ENCODE peak calls at places on chromosomes 5 and 9, in five cellular contexts. I is kidney epithelial cell, W is gastrocnemius medialis, J is A673, Y is astrocyte. H is an unnamed sample.

GRCh38 chr5:77842247-77842646 is 66.1 kb upstream of the TBCA start:
- DNase-seq in I (no peak), Y (no peak), W (no peak), J (no peak), H (no peak)

GRCh38 chr9:70588999-70589398 is 174.5 kb upstream of the KLF9 start:
- DNase-seq in I (no peak), J (no peak), Y (no peak), W (no peak), H (no peak)

GRCh38 chr5:172715931-172716682 is 54.9 kb downstream of the DUSP1 start:
- DNase-seq in W (no peak), I (no peak), J (no peak), Y (no peak), H (no peak)

GRCh38 chr5:96017951-96018350 is 56.3 kb upstream of the ELL2 start:
- DNase-seq in I (no peak), W (no peak), Y (peak; percentile 84), J (peak; percentile 32), H (peak; percentile 74)

GRCh38 chr9:93664549-93665120 is 88.3 kb downstream of the PHF2 start:
- DNase-seq in J (no peak), Y (no peak), W (peak; percentile 3), I (no peak), H (no peak)

GRCh38 chr5:386432-387341 is 56.3 kb upstream of the EXOC3 start:
- DNase-seq in I (no peak), J (no peak), W (no peak), Y (no peak), H (no peak)

GRCh38 chr5:143635888-143636287 is 176.1 kb upstream of the HMHB1 start:
- DNase-seq in J (no peak), W (no peak), I (no peak), Y (peak; percentile 67), H (no peak)

GRCh38 chr5:36899860-36900259 is 23.3 kb downstream of the NIPBL start:
- DNase-seq in J (no peak), Y (no peak), I (no peak), W (no peak), H (no peak)

GRCh38 chr9:130900701-130901497 is 4.3 kb upstream of the QRFP start:
- DNase-seq in Y (no peak), W (no peak), I (no peak), J (no peak), H (no peak)

GRCh38 chr9:125190371-125190801 is 783 bp upstream of the PPP6C start:
- DNase-seq in Y (no peak), W (no peak), J (peak; percentile 10), I (no peak), H (no peak)

GRCh38 chr5:64165500-64166200 is at the start of gene RNF180:
- DNase-seq in Y (peak; percentile 36), I (no peak), W (peak; percentile 37), J (peak; percentile 26), H (no peak)

GRCh38 chr5:176700239-176700847 is 53.1 kb downstream of the TSPAN17 start:
- DNase-seq in I (no peak), W (no peak), Y (no peak), J (peak; percentile 38), H (no peak)

GRCh38 chr9:108286807-108287206 is 569.0 kb downstream of the ACTL7B start:
- DNase-seq in Y (no peak), I (no peak), W (no peak), J (no peak), H (no peak)

GRCh38 chr9:108278341-108278740 is 577.4 kb downstream of the ACTL7B start:
- DNase-seq in J (no peak), Y (no peak), W (no peak), I (no peak), H (no peak)

DNA sequence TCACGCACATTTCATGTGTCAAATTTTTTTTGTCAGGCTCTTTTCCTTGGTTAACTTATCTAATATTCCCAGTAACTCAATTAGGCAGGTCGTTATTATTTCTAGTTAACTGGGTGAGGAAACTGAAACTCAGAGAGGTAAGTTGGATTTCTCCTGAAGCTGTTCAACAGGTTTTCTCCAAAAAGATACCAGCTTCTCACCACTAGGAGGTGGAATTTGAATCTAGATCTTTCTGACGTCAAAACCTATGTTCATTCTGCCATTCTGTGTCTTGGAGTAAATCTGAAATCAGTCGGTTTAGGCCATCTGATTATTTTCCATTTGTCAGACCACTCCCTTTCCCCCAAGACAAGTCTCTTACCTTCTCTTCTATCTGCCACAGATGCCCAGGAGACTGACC is 572.9 kb downstream of the ACTL7B start:
- DNase-seq in W (no peak), I (no peak), Y (no peak), J (peak; percentile 7), H (no peak)
- TF ChIP-seq CTCF in W (no peak), I (peak; percentile 17), Y (no peak), J (peak; percentile 42), H (no peak)

GRCh38 chr9:35619800-35620158 is 1.6 kb upstream of the CD72 start:
- DNase-seq in Y (no peak), J (no peak), W (no peak), I (no peak), H (no peak)
- H3K4me3 ChIP-seq in Y (no peak overlapping the region), J (no peak overlapping the region), W (no peak overlapping the region), I (no peak overlapping the region), H (no peak overlapping the region)

GRCh38 chr9:136381966-136382513 is 8.6 kb upstream of the CARD9 start:
- DNase-seq in Y (no peak), W (no peak), I (no peak), J (no peak), H (no peak)

GRCh38 chr9:136386018-136386417 is 12.5 kb upstream of the CARD9 start:
- DNase-seq in J (no peak), W (no peak), I (no peak), Y (peak; percentile 36), H (no peak)

GRCh38 chr9:136383436-136383835 is 10.0 kb upstream of the CARD9 start:
- DNase-seq in J (no peak), W (no peak), I (no peak), Y (no peak), H (no peak)

GRCh38 chr9:136387217-136387616 is 12.8 kb downstream of the SNAPC4 start:
- DNase-seq in Y (no peak), W (no peak), I (no peak), J (no peak), H (no peak)

DNA sequence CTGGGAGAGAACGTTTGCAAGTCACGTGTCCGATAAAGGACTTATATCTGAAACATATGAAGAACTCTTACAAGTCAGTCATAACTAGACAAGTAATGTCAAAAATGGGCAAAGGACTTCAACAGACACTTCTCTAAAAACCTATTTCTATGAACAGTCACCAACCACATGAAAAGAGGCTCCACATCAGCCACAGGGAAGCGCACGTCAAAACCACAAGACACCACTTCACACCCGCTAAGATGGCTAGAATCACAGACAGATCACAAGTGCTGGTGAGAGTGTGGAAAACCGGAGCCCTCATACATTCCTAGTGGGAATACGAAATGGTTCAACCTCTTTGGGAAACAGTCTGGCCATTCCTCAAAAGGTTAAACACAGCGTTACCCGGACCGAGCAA is 11.5 kb upstream of the CARD9 start:
- DNase-seq in Y (no peak), W (no peak), I (no peak), J (no peak), H (no peak)
- H3K36me3 ChIP-seq in Y (peaks cover 34% of the 10 kb centered on the region), W (peaks cover 71% of the 10 kb centered on the region), I (peaks cover 4% of the 10 kb centered on the region), J (peaks cover 67% of the 10 kb centered on the region), H (peaks cover 39% of the 10 kb centered on the region)

DNA sequence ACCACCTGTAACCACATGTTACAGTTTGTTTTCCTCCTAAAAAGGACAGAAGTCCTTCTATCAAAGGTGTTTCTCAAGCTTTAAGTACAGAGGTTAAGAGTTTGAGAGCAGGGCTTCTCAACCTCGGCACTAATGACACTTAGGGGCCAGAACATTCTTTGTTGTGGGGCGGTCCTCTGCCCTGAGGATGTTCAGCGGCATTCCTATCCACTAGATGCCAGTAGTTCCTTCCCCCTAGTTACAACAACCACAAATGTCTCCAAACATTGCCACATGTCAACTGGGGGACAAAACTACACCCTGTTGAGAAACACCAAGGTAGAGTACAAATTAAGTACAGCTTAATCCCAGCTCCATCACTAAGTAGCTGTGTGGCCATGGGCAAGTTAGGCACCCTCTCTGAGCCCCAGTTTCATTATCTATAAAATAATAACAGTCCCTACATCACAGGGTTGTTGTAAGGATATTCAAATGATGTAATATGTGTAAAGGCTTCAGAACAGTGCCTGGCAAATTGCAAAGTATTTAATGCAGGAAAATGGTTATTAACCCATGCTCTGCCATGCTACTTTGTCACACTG is 44.6 kb downstream of the PIP5K1B start:
- DNase-seq in I (no peak), W (no peak), Y (no peak), J (no peak), H (no peak)
- TF ChIP-seq CTCF in I (no peak), W (no peak), Y (no peak), J (no peak), H (no peak)

GRCh38 chr5:139543423-139543991 is 17.6 kb upstream of the UBE2D2 start:
- DNase-seq in Y (peak; percentile 18), I (no peak), W (peak; percentile 48), J (no peak), H (no peak)
- H3K4me3 ChIP-seq in Y (no peak overlapping the region), I (no peak overlapping the region), W (peak overlapping the region; percentile 22), J (no peak overlapping the region), H (no peak overlapping the region)

GRCh38 chr9:128495804-128496417 is 8.6 kb upstream of the GLE1 start:
- DNase-seq in Y (no peak), I (no peak), W (no peak), J (no peak), H (no peak)

GRCh38 chr9:128497824-128498610 is 6.5 kb upstream of the GLE1 start:
- DNase-seq in I (no peak), Y (no peak), J (no peak), W (no peak), H (no peak)

GRCh38 chr9:128494108-128494742 is 10.3 kb upstream of the GLE1 start:
- DNase-seq in W (peak; percentile 17), Y (no peak), J (peak; percentile 26), I (no peak), H (no peak)

GRCh38 chr9:128493424-128493823 is 11.1 kb upstream of the GLE1 start:
- DNase-seq in W (no peak), I (no peak), J (no peak), Y (no peak), H (no peak)

DNA sequence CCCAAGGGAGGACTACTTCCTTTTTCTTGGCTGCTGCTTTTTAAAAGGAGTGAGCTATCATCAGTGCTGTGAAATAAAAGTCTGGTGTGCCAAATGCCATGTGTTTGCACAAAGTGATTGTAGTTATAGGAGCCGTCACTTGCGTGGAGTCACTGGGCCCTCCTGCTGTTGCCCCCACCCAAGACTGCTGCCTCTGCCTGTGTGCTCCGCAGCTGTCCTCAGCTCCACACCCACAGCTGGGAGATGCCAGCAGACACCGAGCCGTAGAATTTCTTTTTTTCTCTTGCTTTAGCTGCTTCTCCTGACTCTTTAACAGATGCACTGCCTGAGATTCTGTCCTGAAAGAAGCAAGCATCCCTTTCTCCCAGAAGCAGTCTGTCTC is 9.8 kb upstream of the GLE1 start:
- DNase-seq in I (no peak), Y (no peak), J (no peak), W (no peak), H (no peak)
- H3K36me3 ChIP-seq in I (peaks cover 7% of the 10 kb centered on the region), Y (peaks cover 63% of the 10 kb centered on the region), J (peaks cover 71% of the 10 kb centered on the region), W (peaks cover 7% of the 10 kb centered on the region), H (peaks cover 25% of the 10 kb centered on the region)

H was measured in BJ.